ENCODE peak calls at places on chromosomes 3 and 15, in six cellular contexts. Q, V, J, B, X and S are unnamed samples.

GRCh38 chr15:30001592-30001991 is 81.2 kb upstream of the GOLGA8J start:
- DNase-seq in V (no peak), J (no peak), X (peak; percentile 90), Q (no peak), B (no peak), S (peak; percentile 29)

GRCh38 chr3:148450819-148451218 is 246.9 kb upstream of the AGTR1 start:
- DNase-seq in Q (no peak), B (no peak), J (peak; percentile 15), X (no peak), V (no peak), S (no peak)

GRCh38 chr3:30130391-30130790 is 476.0 kb upstream of the TGFBR2 start:
- DNase-seq in B (no peak), V (no peak), X (no peak), J (no peak), Q (no peak), S (no peak)

GRCh38 chr3:101189786-101190185 is 130.6 kb downstream of the IMPG2 start:
- DNase-seq in B (peak; percentile 86), J (no peak), V (no peak), Q (no peak), X (no peak), S (no peak)

GRCh38 chr15:80550219-80550909 is 144.7 kb upstream of the ABHD17C start:
- DNase-seq in X (no peak), J (peak; percentile 36), B (peak; percentile 90), Q (no peak), V (no peak), S (no peak)

GRCh38 chr15:94607176-94607654 is 375.9 kb downstream of the MCTP2 start:
- DNase-seq in V (no peak), X (peak; percentile 10), Q (peak; percentile 64), J (no peak), B (no peak), S (no peak)

GRCh38 chr3:149877668-149878067 is 64.7 kb downstream of the RNF13 start:
- DNase-seq in B (no peak), J (no peak), Q (no peak), X (no peak), V (no peak), S (no peak)

GRCh38 chr3:187208159-187208558 is 10.9 kb downstream of the RTP1 start:
- DNase-seq in V (no peak), B (peak; percentile 68), J (peak; percentile 64), Q (no peak), X (no peak), S (no peak)

GRCh38 chr3:194872669-194872977 is 186.9 kb downstream of the FAM43A start:
- DNase-seq in X (no peak), B (peak; percentile 70), Q (no peak), J (no peak), V (no peak), S (no peak)

GRCh38 chr3:195774917-195775316 is 36.8 kb downstream of the MUC4 start:
- DNase-seq in V (no peak), X (peak; percentile 19), Q (no peak), J (peak; percentile 57), B (peak; percentile 58), S (peak; percentile 16)

GRCh38 chr15:95304116-95304873 is 1026.2 kb upstream of the NR2F2 start:
- DNase-seq in Q (no peak), V (no peak), J (no peak), B (peak; percentile 63), X (no peak), S (no peak)

GRCh38 chr3:16183601-16184270 is 9.3 kb downstream of the GALNT15 start:
- DNase-seq in J (no peak), Q (no peak), B (peak; percentile 94), X (no peak), V (no peak), S (no peak)

GRCh38 chr3:170992854-170993253 is 33.7 kb downstream of the SLC2A2 start:
- DNase-seq in B (peak; percentile 34), J (no peak), X (no peak), V (no peak), Q (no peak), S (no peak)

GRCh38 chr15:90648137-90649070 is 68.7 kb upstream of the BLM start:
- DNase-seq in V (peak; percentile 41), Q (peak; percentile 61), J (peak; percentile 61), X (peak; percentile 20), B (peak; percentile 82), S (peak; percentile 37)

GRCh38 chr15:98801234-98801561 is 152.9 kb downstream of the IGF1R start:
- DNase-seq in B (no peak), Q (no peak), X (peak; percentile 84), J (no peak), V (no peak), S (no peak)

GRCh38 chr3:30720586-30721313 is 114.3 kb downstream of the TGFBR2 start:
- DNase-seq in J (peak; percentile 8), B (peak; percentile 62), X (no peak), Q (no peak), V (no peak), S (no peak)

GRCh38 chr3:124761250-124761796 is 31.1 kb downstream of the UMPS start:
- DNase-seq in B (peak; percentile 95), X (peak; percentile 76), J (peak; percentile 84), V (peak; percentile 70), Q (peak; percentile 92), S (peak; percentile 40)

GRCh38 chr3:132657869-132658747 is 1.5 kb downstream of the ACAD11 start:
- DNase-seq in Q (no peak), V (no peak), B (no peak), X (no peak), J (no peak), S (no peak)

GRCh38 chr3:14369675-14370669 is 32.4 kb upstream of the SLC6A6 start:
- DNase-seq in V (no peak), X (no peak), B (no peak), Q (no peak), J (peak; percentile 89), S (no peak)

GRCh38 chr3:34256021-34256420 is 457.6 kb downstream of the PDCD6IP start:
- DNase-seq in X (no peak), Q (no peak), B (no peak), J (no peak), V (no peak), S (no peak)

GRCh38 chr3:137809523-137809922 is 45.4 kb downstream of the SOX14 start:
- DNase-seq in Q (no peak), J (no peak), V (no peak), B (no peak), X (no peak), S (no peak)